ENCODE peak calls at places on chromosome 4, in four cellular contexts. V, E, U and G are unnamed samples.

GRCh38 chr4:123411976-123412589 is 15.5 kb downstream of the SPRY1 start:
- DNase-seq in V (no peak), E (no peak), U (no peak), G (no peak)

GRCh38 chr4:85149656-85150055 is 183.2 kb upstream of the WDFY3 start:
- DNase-seq in V (no peak), E (no peak), U (no peak), G (no peak)

GRCh38 chr4:119683518-119683917 is 54.9 kb upstream of the PDE5A start:
- DNase-seq in V (no peak), E (no peak), U (peak), G (no peak)

GRCh38 chr4:179272282-179272681 is 1830.0 kb upstream of the AGA start:
- DNase-seq in V (no peak), E (no peak), U (no peak), G (no peak)

GRCh38 chr4:117983541-117984451 is 50.5 kb upstream of the NDST3 start:
- DNase-seq in V (no peak), E (no peak), U (no peak), G (no peak)

GRCh38 chr4:121358473-121358872 is 22.3 kb downstream of the QRFPR start:
- DNase-seq in V (no peak), E (no peak), U (no peak), G (no peak)

GRCh38 chr4:151045907-151046306 is 30.8 kb upstream of the LRBA start:
- DNase-seq in V (peak), E (no peak), U (peak), G (peak)

GRCh38 chr4:134756456-134756855 is 554.9 kb upstream of the PABPC4L start:
- DNase-seq in V (no peak), E (no peak), U (no peak), G (no peak)

GRCh38 chr4:24924309-24924781 is 11.5 kb upstream of the CCDC149 start:
- DNase-seq in V (no peak), E (no peak), U (no peak), G (no peak)

GRCh38 chr4:108933046-108933445 is 170.2 kb upstream of the ETNPPL start:
- DNase-seq in V (no peak), E (no peak), U (no peak), G (no peak)

GRCh38 chr4:188781655-188782054 is 642.4 kb downstream of the TRIML1 start:
- DNase-seq in V (peak), E (peak), U (no peak), G (no peak)

GRCh38 chr4:146648384-146648783 is 9.7 kb downstream of the POU4F2 start:
- DNase-seq in V (peak), E (no peak), U (no peak), G (peak)

GRCh38 chr4:122539861-122540465 is 80.9 kb downstream of the IL21 start:
- DNase-seq in V (no peak), E (no peak), U (peak), G (no peak)

GRCh38 chr4:124970011-124970410 is 257.5 kb upstream of the ANKRD50 start:
- DNase-seq in V (no peak), E (no peak), U (no peak), G (no peak)

GRCh38 chr4:37717575-37717974 is 31.4 kb upstream of the RELL1 start:
- DNase-seq in V (no peak), E (no peak), U (no peak), G (no peak)
- TF ChIP-seq MAX in V (no peak), E (no peak), U (no peak), G (no peak)

DNA sequence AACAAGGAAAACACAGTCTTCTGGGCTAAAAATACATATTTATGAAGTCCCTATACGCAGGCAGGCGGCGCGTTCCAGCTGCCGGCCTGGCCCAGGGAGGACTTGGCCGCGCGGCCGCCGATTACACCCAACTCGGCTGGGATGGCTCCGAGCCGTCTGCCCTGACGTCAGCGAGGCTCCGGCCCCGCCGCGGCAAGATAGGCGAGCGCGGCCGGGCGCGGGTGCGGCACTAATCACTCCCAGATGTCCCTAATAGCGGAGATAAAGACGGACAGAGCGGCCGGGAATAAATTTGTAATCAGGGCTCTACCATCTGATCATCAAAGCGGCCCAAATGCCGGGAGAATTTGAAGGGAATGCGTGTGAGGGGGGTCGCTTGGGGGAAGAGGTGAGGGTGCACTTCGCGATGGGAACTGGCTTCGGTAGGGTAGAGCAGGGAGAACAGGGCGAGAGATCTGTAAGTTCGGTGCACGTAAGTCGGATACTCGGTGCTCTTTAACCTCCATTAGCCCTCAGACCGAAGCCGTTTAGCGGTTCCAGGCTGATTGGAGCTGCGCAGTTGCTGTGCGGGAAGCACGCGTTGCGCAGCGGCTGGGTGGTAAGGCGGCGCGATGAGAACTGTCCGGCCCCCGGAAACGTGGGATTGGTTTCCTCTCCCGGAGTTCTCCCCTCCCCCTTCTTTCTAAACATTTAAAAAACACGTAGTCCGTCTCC is 7.7 kb downstream of the HAND2 start:
- DNase-seq in V (peak), E (no peak), U (peak), G (peak)
- TF ChIP-seq MAX in V (no peak), E (no peak), U (no peak), G (no peak)

GRCh38 chr4:164440196-164440595 is 313.7 kb upstream of the SMIM31 start:
- DNase-seq in V (no peak), E (no peak), U (no peak), G (no peak)
- TF ChIP-seq MAX in V (no peak), E (no peak), U (no peak), G (no peak)

DNA sequence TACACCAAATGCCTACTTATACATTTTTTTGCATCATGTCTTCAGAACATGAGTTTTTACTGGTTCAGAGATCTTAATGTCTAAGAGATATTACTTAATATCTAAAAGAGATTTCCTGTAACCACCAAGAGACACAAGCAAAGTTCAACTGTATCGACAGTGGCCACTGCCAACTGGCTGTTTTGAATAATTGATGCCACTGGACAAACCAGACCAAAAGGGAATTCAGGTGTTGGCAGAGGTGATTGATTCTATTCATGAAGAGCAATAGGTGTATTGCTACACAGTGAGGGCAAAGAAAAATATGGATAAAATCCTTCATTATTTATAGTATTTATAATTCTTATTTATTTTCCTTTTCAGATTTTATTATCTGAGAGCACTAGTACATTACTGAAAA is 58.5 kb upstream of the ANKRD17 start:
- DNase-seq in V (no peak), E (no peak), U (no peak), G (no peak)
- TF ChIP-seq MAX in V (no peak), E (no peak), U (no peak), G (no peak)

GRCh38 chr4:102736636-102737549 is 23.9 kb downstream of the MANBA start:
- DNase-seq in V (peak), E (no peak), U (no peak), G (no peak)

GRCh38 chr4:102735578-102735977 is 25.2 kb downstream of the MANBA start:
- DNase-seq in V (no peak), E (no peak), U (no peak), G (no peak)

GRCh38 chr4:102732678-102733445 is 27.9 kb downstream of the MANBA start:
- DNase-seq in V (no peak), E (no peak), U (no peak), G (no peak)

GRCh38 chr4:102734116-102734515 is 26.7 kb downstream of the MANBA start:
- DNase-seq in V (no peak), E (no peak), U (no peak), G (no peak)

DNA sequence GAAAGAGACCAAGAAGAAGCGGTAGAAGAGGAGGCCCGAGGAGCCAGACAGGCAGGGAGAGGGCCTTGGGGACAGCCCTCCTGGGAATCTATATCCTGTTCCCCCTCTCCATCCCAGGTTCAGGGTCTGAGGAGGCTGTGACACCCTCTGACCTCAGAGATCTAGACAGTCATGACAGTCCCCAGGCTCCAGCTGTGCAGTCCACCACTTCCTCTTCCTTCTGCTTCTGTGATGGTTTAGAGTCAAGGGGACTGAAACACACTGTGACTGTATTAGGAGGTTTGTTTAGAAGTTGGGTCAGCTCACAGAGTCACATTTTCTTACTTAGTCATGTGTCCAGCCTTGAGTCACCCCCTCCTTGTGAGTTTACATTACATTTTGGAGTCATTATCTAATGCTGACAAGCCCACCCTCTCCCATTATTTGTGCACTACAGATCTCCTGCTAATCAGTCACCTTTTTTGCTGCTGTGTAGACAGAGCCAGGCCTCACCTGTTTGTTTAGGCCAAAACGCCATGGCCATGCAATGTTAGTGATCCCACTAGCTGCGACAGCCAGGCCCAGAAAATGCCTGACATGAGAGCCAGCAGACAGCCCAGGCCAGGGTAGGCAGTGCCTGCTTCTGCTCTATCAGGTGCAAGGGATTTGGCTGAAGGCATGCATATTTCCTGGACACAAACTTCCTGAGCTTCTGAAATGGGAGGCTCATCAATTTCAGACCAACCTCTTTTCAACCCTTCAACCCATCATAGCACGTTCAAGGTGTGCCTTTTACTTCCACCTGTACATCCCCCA is 26.0 kb downstream of the MANBA start:
- DNase-seq in V (no peak), E (no peak), U (no peak), G (no peak)
- TF ChIP-seq MAX in V (no peak), E (no peak), U (no peak), G (no peak)

GRCh38 chr4:153281476-153281875 is 63.0 kb upstream of the MND1 start:
- DNase-seq in V (no peak), E (no peak), U (no peak), G (no peak)
- TF ChIP-seq MAX in V (no peak), E (no peak), U (no peak), G (no peak)